ENCODE peak calls at places on chromosome 22, in four cellular contexts. T is NCI-H460; W is stimulated activated CD4-positive, alpha-beta T cell treated with anti-CD3 and anti-CD28 coated beads, Interleukin-2, amount 100 ng/mL, for 48 hours; O is stimulated activated CD8-positive, alpha-beta memory T cell treated with anti-CD3 and anti-CD28 coated beads, Interleukin-7, amount 100 ng/mL, for 48 hours. L is an unnamed sample.

GRCh38 chr22:32843300-32843699 is 41.8 kb downstream of the TIMP3 start:
- DNase-seq in T (no peak), W (no peak), O (no peak), L (no peak)

GRCh38 chr22:35021166-35021565 is 44.8 kb upstream of the ISX start:
- DNase-seq in W (no peak), T (no peak), O (no peak), L (no peak)

GRCh38 chr22:16783930-16784354 is 41.3 kb downstream of the XKR3 start:
- DNase-seq in O (no peak), T (peak), W (no peak), L (no peak)

GRCh38 chr22:44814266-44815098 is 62.1 kb downstream of the ARHGAP8 start:
- DNase-seq in T (no peak), O (no peak), W (no peak), L (no peak)

GRCh38 chr22:38724926-38725571 is 19.3 kb downstream of the GTPBP1 start:
- DNase-seq in T (peak), W (no peak), O (no peak), L (no peak)

GRCh38 chr22:35648066-35649025 is at the start of gene APOL6:
- DNase-seq in W (peak), O (no peak), T (peak), L (peak)

GRCh38 chr22:23888615-23889401 is 5.4 kb upstream of the MIF start:
- DNase-seq in W (no peak), T (peak), O (no peak), L (no peak)

GRCh38 chr22:45192701-45193187 is 29.0 kb downstream of the NUP50 start:
- DNase-seq in O (no peak), T (no peak), W (no peak), L (no peak)

GRCh38 chr22:19754701-19755144 is 5.9 kb upstream of the TBX1 start:
- DNase-seq in W (no peak), T (no peak), O (no peak), L (no peak)

GRCh38 chr22:26065847-26066246 is 103.4 kb upstream of the SEZ6L start:
- DNase-seq in O (no peak), T (no peak), W (no peak), L (no peak)

GRCh38 chr22:35921777-35922176 is 106.8 kb downstream of the RBFOX2 start:
- DNase-seq in T (peak), O (no peak), W (peak), L (no peak)

GRCh38 chr22:21590809-21591641 is 23.5 kb downstream of the UBE2L3 start:
- DNase-seq in O (no peak), T (no peak), W (no peak), L (no peak)

GRCh38 chr22:36352775-36353507 is 34.8 kb downstream of the MYH9 start:
- DNase-seq in W (no peak), T (peak), O (no peak), L (no peak)

GRCh38 chr22:33524511-33525270 is 395.6 kb downstream of the LARGE1 start:
- DNase-seq in W (no peak), T (no peak), O (no peak), L (no peak)

GRCh38 chr22:49322231-49322630 is 505.4 kb downstream of the BRD1 start:
- DNase-seq in O (no peak), W (no peak), T (no peak), L (no peak)

GRCh38 chr22:41574847-41575381 is 14.1 kb downstream of the CSDC2 start:
- DNase-seq in W (no peak), T (no peak), O (no peak), L (no peak)

GRCh38 chr22:23878219-23878618 is 16.0 kb upstream of the MIF start:
- DNase-seq in O (no peak), T (no peak), W (no peak), L (no peak)

GRCh38 chr22:23815781-23816551 is 22.8 kb downstream of the DERL3 start:
- DNase-seq in W (no peak), O (no peak), T (no peak), L (no peak)

GRCh38 chr22:17580461-17581031 is 17.2 kb downstream of the SLC25A18 start:
- DNase-seq in O (no peak), T (no peak), W (no peak), L (no peak)

GRCh38 chr22:36405221-36405631 is 17.5 kb upstream of the MYH9 start:
- DNase-seq in O (no peak), T (no peak), W (no peak), L (no peak)

GRCh38 chr22:27919943-27920755 is 1.1 kb upstream of the PITPNB start:
- DNase-seq in W (no peak), O (no peak), T (no peak), L (no peak)

GRCh38 chr22:18021431-18021830 is 2.9 kb downstream of the MICAL3 start:
- DNase-seq in O (no peak), T (no peak), W (no peak), L (no peak)

GRCh38 chr22:24564376-24565058 is 8.7 kb downstream of the SNRPD3 start:
- DNase-seq in O (no peak), W (no peak), T (no peak), L (no peak)

GRCh38 chr22:48098243-48098935 is 1335.9 kb downstream of the TBC1D22A start:
- DNase-seq in T (no peak), O (no peak), W (no peak), L (peak)

GRCh38 chr22:39138357-39138997 is 14.0 kb downstream of the CBX7 start:
- DNase-seq in T (no peak), W (no peak), O (no peak), L (no peak)

GRCh38 chr22:37283393-37283937 is 1.2 kb downstream of the CYTH4 start:
- DNase-seq in W (peak), T (no peak), O (peak), L (no peak)

GRCh38 chr22:32996702-32997101 is 61.5 kb downstream of the SYN3 start:
- DNase-seq in T (no peak), O (no peak), W (no peak), L (no peak)

GRCh38 chr22:45059296-45059695 is 49.5 kb upstream of the PHF21B start:
- DNase-seq in W (no peak), O (no peak), T (no peak), L (no peak)

L was measured in GM18507.